ENCODE peak calls at places on chromosomes 5 and 9, in seven cellular contexts. P is nephron progenitor cell, T is IMR-90, V is astrocyte, O is bronchial epithelial cell, I is lower lobe of right lung, K is omental fat pad. A is an unnamed sample.

GRCh38 chr9:77588319-77588937 is 59.7 kb downstream of the GNA14 start:
- DNase-seq in P (no peak), I (no peak), O (peak), K (no peak), V (peak), T (peak), A (peak)

GRCh38 chr9:81031422-81032029 is 657.8 kb downstream of the TLE1 start:
- DNase-seq in T (peak), O (peak), P (no peak), K (no peak), I (no peak), V (peak), A (no peak)

GRCh38 chr5:123186762-123187161 is 97.7 kb downstream of the PRDM6 start:
- DNase-seq in I (no peak), V (no peak), P (no peak), O (no peak), K (no peak), T (no peak), A (no peak)

GRCh38 chr9:114905160-114905940 is 25.0 kb downstream of the TNFSF8 start:
- DNase-seq in I (no peak), P (no peak), K (no peak), O (no peak), V (no peak), T (no peak), A (no peak)

GRCh38 chr5:54234304-54234938 is 76.0 kb downstream of the ARL15 start:
- DNase-seq in K (no peak), I (no peak), V (peak), O (peak), T (peak), P (no peak), A (peak)

GRCh38 chr5:149380466-149381121 is 1.5 kb upstream of the IL17B start:
- DNase-seq in I (no peak), K (no peak), O (no peak), V (peak), P (no peak), T (no peak), A (no peak)

GRCh38 chr5:96198673-96199072 is 234.4 kb downstream of the PCSK1 start:
- DNase-seq in P (no peak), O (no peak), T (peak), I (no peak), K (no peak), V (peak), A (peak)

GRCh38 chr5:452856-453710 is 10.1 kb downstream of the EXOC3 start:
- DNase-seq in K (no peak), P (no peak), I (no peak), T (no peak), O (no peak), V (no peak), A (no peak)

GRCh38 chr9:3760031-3760430 is 234.2 kb upstream of the RFX3 start:
- DNase-seq in I (no peak), T (peak), O (peak), P (peak), K (no peak), V (peak), A (peak)

GRCh38 chr5:77945874-77946273 is 169.7 kb upstream of the TBCA start:
- DNase-seq in V (no peak), I (no peak), T (no peak), O (no peak), K (no peak), P (peak), A (no peak)

GRCh38 chr9:15697459-15697858 is 144.6 kb downstream of the CCDC171 start:
- DNase-seq in I (no peak), P (no peak), V (peak), T (peak), K (no peak), O (peak), A (peak)

GRCh38 chr5:80234311-80234948 is 21.4 kb downstream of the SERINC5 start:
- DNase-seq in O (no peak), K (no peak), V (no peak), P (no peak), I (no peak), T (no peak), A (no peak)

GRCh38 chr9:86846679-86847078 is 100.6 kb downstream of the GAS1 start:
- DNase-seq in T (peak), I (no peak), V (no peak), O (no peak), P (no peak), K (no peak), A (peak)

GRCh38 chr5:153562189-153562588 is 71.7 kb downstream of the GRIA1 start:
- DNase-seq in T (peak), O (peak), K (no peak), V (peak), I (no peak), P (no peak), A (peak)

GRCh38 chr5:7789567-7789966 is 61.4 kb downstream of the CFAP90 start:
- DNase-seq in K (no peak), P (no peak), V (no peak), O (no peak), T (no peak), I (no peak), A (no peak)

GRCh38 chr9:136613824-136614371 is 48.8 kb upstream of the EGFL7 start:
- DNase-seq in K (no peak), I (no peak), P (no peak), V (no peak), O (no peak), T (no peak), A (peak)

GRCh38 chr5:33166522-33166921 is 274.2 kb upstream of the TARS1 start:
- DNase-seq in V (no peak), K (no peak), P (no peak), T (no peak), I (no peak), O (no peak), A (no peak)

GRCh38 chr9:126783958-126784357 is 20.9 kb upstream of the ZBTB43 start:
- DNase-seq in T (no peak), P (no peak), I (no peak), O (no peak), V (no peak), K (no peak), A (no peak)

GRCh38 chr5:136194611-136195010 is 1.6 kb upstream of the SMIM32 start:
- DNase-seq in P (no peak), V (no peak), O (no peak), I (no peak), K (no peak), T (no peak), A (no peak)

GRCh38 chr5:143976055-143976454 is 164.1 kb downstream of the HMHB1 start:
- DNase-seq in I (no peak), K (no peak), V (peak), T (peak), O (peak), P (no peak), A (no peak)

GRCh38 chr5:66769839-66770617 is 173.8 kb downstream of the MAST4 start:
- DNase-seq in V (peak), T (no peak), K (no peak), O (no peak), P (peak), I (no peak), A (peak)

GRCh38 chr5:103561670-103562069 is 919 bp downstream of the NUDT12 start:
- DNase-seq in V (no peak), K (no peak), T (no peak), P (no peak), I (no peak), O (peak), A (peak)

GRCh38 chr5:61635271-61635670 is 303.2 kb downstream of the ZSWIM6 start:
- DNase-seq in I (no peak), K (no peak), P (no peak), V (no peak), T (no peak), O (no peak), A (no peak)

GRCh38 chr9:133707761-133708122 is 30.4 kb downstream of the SARDH start:
- DNase-seq in K (no peak), I (no peak), T (no peak), V (no peak), P (peak), O (no peak), A (no peak)

GRCh38 chr9:78786794-78787193 is 489.9 kb downstream of the PSAT1 start:
- DNase-seq in O (peak), T (peak), P (no peak), K (no peak), V (peak), I (no peak), A (peak)

GRCh38 chr9:129500863-129501770 is 119.8 kb downstream of the C9orf50 start:
- DNase-seq in O (no peak), K (no peak), T (no peak), P (no peak), I (no peak), V (no peak), A (no peak)

GRCh38 chr5:10622810-10623209 is 58.9 kb downstream of the ANKRD33B start:
- DNase-seq in P (no peak), O (no peak), I (no peak), V (no peak), K (no peak), T (no peak), A (no peak)

GRCh38 chr5:151228986-151229385 is 5.1 kb upstream of the CCDC69 start:
- DNase-seq in K (no peak), I (no peak), O (no peak), V (no peak), P (no peak), T (no peak), A (no peak)

GRCh38 chr5:124825250-124825982 is 79.0 kb upstream of the ZNF608 start:
- DNase-seq in I (no peak), P (no peak), T (no peak), O (no peak), V (no peak), K (no peak), A (peak)

GRCh38 chr5:7857918-7858632 is 7.1 kb upstream of the CFAP90 start:
- DNase-seq in P (no peak), O (no peak), V (no peak), T (no peak), K (no peak), I (no peak), A (peak)

GRCh38 chr5:120605325-120606079 is 141.4 kb downstream of the PRR16 start:
- DNase-seq in P (no peak), O (no peak), I (no peak), T (no peak), K (no peak), V (peak), A (peak)

GRCh38 chr5:1545798-1546355 is 22.1 kb upstream of the LPCAT1 start:
- DNase-seq in P (no peak), K (no peak), V (no peak), O (peak), T (no peak), I (peak), A (no peak)

GRCh38 chr5:33781286-33781685 is 110.5 kb downstream of the ADAMTS12 start:
- DNase-seq in O (no peak), K (no peak), P (no peak), I (no peak), V (peak), T (peak), A (peak)

GRCh38 chr5:544675-545330 is 20.6 kb upstream of the SLC9A3 start:
- DNase-seq in P (no peak), O (no peak), T (no peak), K (no peak), V (no peak), I (no peak), A (no peak)

GRCh38 chr5:133367413-133367812 is 244.9 kb downstream of the FSTL4 start:
- DNase-seq in P (no peak), T (no peak), K (no peak), V (no peak), I (no peak), O (no peak), A (no peak)

DNA sequence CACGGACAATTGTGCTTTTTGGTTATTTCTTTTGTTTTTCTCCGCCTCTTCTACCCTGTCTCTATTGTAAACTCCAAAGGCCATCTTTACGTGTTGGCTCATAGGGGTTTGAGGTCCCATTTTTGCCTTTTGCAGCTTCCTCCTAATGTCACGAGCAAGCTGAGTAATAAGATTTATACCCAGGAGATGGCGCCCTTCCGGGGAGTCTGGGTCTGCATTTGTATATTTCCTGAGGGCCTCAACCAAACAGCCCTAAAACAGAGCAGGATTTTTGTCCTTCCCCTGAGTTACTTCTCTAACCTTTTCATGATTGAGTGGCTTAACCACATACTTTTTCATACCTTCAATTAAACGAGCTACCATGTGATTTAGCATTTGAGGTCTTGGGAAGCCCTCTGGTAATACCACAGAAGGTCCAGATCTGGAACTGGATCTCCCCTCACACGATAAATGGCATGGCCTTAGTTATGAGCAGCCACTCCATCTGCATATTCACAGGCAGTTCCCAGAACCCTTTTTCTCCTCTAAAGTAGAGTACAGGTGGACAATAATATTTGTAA is 11.2 kb upstream of the CFAP95 start:
- DNase-seq in I (no peak), O (peak), P (no peak), K (no peak), V (no peak), T (peak), A (peak)
- TF ChIP-seq CTCF in I (no peak), O (peak), P (no peak), K (no peak), V (peak), T (peak), A (peak)

GRCh38 chr5:141889282-141889871 is 11.2 kb upstream of the PCDH1 start:
- DNase-seq in I (no peak), V (no peak), P (no peak), T (no peak), K (no peak), O (no peak), A (peak)
- TF ChIP-seq CTCF in I (no peak), V (peak), P (no peak), T (peak), K (no peak), O (peak), A (peak)

DNA sequence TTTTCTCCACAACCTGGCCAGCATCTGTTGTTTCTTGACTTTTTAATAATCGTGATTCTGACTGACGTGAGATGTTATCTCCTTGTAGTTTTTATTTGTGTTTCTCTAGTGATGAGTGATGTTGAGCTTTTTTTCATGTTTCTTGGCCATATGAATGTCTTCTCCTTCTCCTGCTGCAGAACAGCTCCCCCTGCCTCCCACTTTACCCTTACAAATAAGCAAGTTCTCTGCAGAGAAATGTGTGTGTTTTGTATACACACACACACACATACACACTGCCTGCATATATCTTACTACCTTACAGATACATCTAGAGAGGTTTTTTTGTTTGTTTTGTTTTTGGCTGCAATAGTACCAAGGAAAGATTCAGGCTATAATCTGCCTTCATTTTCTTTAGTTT is 88.7 kb upstream of the PHF24 start:
- DNase-seq in O (peak), I (no peak), V (no peak), T (peak), K (no peak), P (no peak), A (peak)
- TF ChIP-seq CTCF in O (peak), I (peak), V (peak), T (no peak), K (no peak), P (no peak), A (peak)

GRCh38 chr9:100425758-100426157 is 1.2 kb upstream of the MSANTD3 start:
- DNase-seq in T (no peak), V (peak), O (peak), I (no peak), P (no peak), K (no peak), A (no peak)

GRCh38 chr9:100426194-100426531 is 780 bp upstream of the MSANTD3 start:
- DNase-seq in O (no peak), P (no peak), V (no peak), T (no peak), I (no peak), K (no peak), A (no peak)

GRCh38 chr9:100426532-100427365 is at the start of gene MSANTD3:
- DNase-seq in I (peak), O (peak), P (peak), K (no peak), V (peak), T (peak), A (peak)

GRCh38 chr9:100428871-100429654 is 2.1 kb downstream of the MSANTD3 start:
- DNase-seq in K (no peak), O (peak), V (peak), T (peak), P (no peak), I (no peak), A (peak)

DNA sequence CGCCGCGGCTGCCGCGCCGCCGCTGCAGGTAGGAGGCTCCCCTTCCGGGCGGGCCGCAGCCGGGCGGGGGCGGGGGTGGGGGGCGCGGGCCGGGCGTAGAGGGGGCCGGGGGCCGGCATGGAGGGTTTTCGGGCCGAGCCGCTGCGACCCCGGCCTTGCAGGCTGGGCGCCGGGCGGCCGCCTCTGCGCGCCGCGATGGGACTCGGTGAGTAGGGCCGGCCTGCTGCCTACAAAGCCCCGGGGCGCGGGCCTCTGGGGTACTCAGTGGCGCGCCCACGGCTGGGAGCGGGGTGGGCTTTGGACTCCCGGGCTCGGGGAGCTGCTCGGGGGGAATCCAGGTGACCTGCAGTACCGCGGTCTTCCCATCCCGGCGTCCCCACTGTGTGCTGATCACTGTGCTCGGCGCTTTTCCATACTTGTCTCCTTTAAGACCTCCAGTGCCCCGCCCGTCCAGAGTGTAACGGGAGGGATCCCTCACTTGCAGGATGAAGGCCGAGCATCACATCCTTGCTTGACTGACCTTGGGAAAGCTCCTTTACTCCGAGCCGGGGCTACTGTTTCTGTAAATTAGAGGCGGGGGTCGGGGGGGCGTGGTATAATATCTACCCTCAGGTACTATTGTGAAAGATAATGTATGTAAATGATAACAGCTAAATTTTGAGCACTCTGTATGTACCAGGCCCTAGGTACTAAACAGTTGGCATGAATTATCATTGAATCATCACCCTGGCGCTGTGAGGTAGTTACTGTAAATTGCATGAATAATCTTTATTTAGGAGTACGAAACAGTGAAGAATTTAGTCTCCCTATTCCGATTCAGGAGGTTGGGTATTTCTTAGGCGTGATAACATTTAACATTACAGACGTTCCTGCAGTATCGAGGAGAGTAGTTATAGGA is 672 bp downstream of the MSANTD3 start:
- DNase-seq in P (peak), T (peak), K (peak), V (peak), O (peak), I (peak), A (peak)
- TF ChIP-seq CTCF in P (no peak), T (no peak), K (no peak), V (no peak), O (no peak), I (no peak), A (no peak)